ENCODE peak calls at places on chromosomes 4 and X, in nine cellular contexts. F is skeletal muscle cell, H is GM23248, N is endodermal cell, E is A549, U is BE2C, W is hepatocyte, L is NB4, S is astrocyte of the spinal cord. A is an unnamed sample.

GRCh38 chrX:25021132-25021498 is 5.3 kb upstream of the ARX start:
- DNase-seq in F (no peak), H (no peak), N (no peak), E (no peak), U (no peak), W (no peak), L (peak), S (no peak), A (no peak)

GRCh38 chrX:111086521-111087127 is 9.4 kb upstream of the PAK3 start:
- DNase-seq in F (no peak), H (no peak), N (peak), E (no peak), U (no peak), W (no peak), L (no peak), S (no peak), A (no peak)

GRCh38 chr4:133402616-133403015 is 253.5 kb downstream of the PCDH10 start:
- DNase-seq in F (no peak), H (no peak), N (no peak), E (no peak), U (no peak), W (peak), L (no peak), S (peak), A (no peak)

GRCh38 chr4:70518716-70519115 is 347 bp downstream of the AMTN start:
- DNase-seq in F (no peak), H (no peak), N (no peak), E (no peak), U (no peak), W (no peak), L (no peak), S (no peak), A (no peak)

GRCh38 chrX:154366666-154367055 is 7.8 kb downstream of the FLNA start:
- DNase-seq in F (no peak), H (peak), N (no peak), E (no peak), U (no peak), W (no peak), L (no peak), S (no peak), A (no peak)

GRCh38 chr4:81052119-81053068 is 21.9 kb downstream of the BMP3 start:
- DNase-seq in F (no peak), H (peak), N (peak), E (peak), U (peak), W (peak), L (peak), S (peak), A (no peak)

GRCh38 chrX:4268676-4269075 is 555.2 kb upstream of the PRKX start:
- DNase-seq in F (no peak), H (no peak), N (no peak), E (no peak), U (no peak), W (no peak), L (no peak), S (no peak), A (no peak)

GRCh38 chr4:96558466-96558865 is 718.6 kb downstream of the PDHA2 start:
- DNase-seq in F (no peak), H (no peak), N (no peak), E (no peak), U (no peak), W (no peak), L (no peak), S (peak), A (no peak)

GRCh38 chr4:55372259-55372658 is 23.5 kb upstream of the TMEM165 start:
- DNase-seq in F (no peak), H (peak), N (no peak), E (no peak), U (no peak), W (no peak), L (no peak), S (peak), A (no peak)

GRCh38 chr4:186915816-186916215 is 192.2 kb upstream of the FAT1 start:
- DNase-seq in F (no peak), H (no peak), N (no peak), E (no peak), U (no peak), W (no peak), L (no peak), S (no peak), A (no peak)

GRCh38 chr4:25813705-25814104 is 49.1 kb downstream of the SEL1L3 start:
- DNase-seq in F (peak), H (peak), N (peak), E (peak), U (no peak), W (no peak), L (no peak), S (peak), A (no peak)

GRCh38 chrX:45191383-45191782 is 9.3 kb downstream of the DIPK2B start:
- DNase-seq in F (no peak), H (no peak), N (no peak), E (no peak), U (no peak), W (no peak), L (peak), S (no peak), A (no peak)

GRCh38 chrX:85561216-85561615 is 181.8 kb upstream of the POF1B start:
- DNase-seq in F (no peak), H (no peak), N (peak), E (no peak), U (no peak), W (no peak), L (no peak), S (no peak), A (no peak)

GRCh38 chrX:132748909-132749308 is 209.5 kb downstream of the HS6ST2 start:
- DNase-seq in F (no peak), H (no peak), N (no peak), E (no peak), U (no peak), W (no peak), L (no peak), S (no peak), A (no peak)

GRCh38 chrX:13955975-13956374 is 73.7 kb downstream of the GEMIN8 start:
- DNase-seq in F (no peak), H (no peak), N (no peak), E (no peak), U (no peak), W (no peak), L (no peak), S (no peak), A (no peak)

GRCh38 chr4:151797131-151797530 is 36.3 kb upstream of the GATB start:
- DNase-seq in F (no peak), H (peak), N (no peak), E (peak), U (no peak), W (no peak), L (no peak), S (peak), A (no peak)

GRCh38 chrX:15151267-15152196 is 118.4 kb downstream of the ASB9 start:
- DNase-seq in F (no peak), H (peak), N (no peak), E (no peak), U (no peak), W (no peak), L (no peak), S (no peak), A (no peak)

GRCh38 chr4:39353478-39354177 is 12.5 kb downstream of the RFC1 start:
- DNase-seq in F (no peak), H (peak), N (no peak), E (peak), U (no peak), W (peak), L (peak), S (peak), A (no peak)

GRCh38 chr4:110621839-110622751 is 782 bp downstream of the PITX2 start:
- DNase-seq in F (no peak), H (no peak), N (peak), E (no peak), U (no peak), W (no peak), L (no peak), S (no peak), A (no peak)

GRCh38 chrX:49106930-49107329 is 16.6 kb downstream of the GPKOW start:
- DNase-seq in F (no peak), H (peak), N (peak), E (peak), U (peak), W (peak), L (peak), S (peak), A (no peak)

GRCh38 chr4:16710198-16710597 is 188.2 kb downstream of the LDB2 start:
- DNase-seq in F (no peak), H (no peak), N (no peak), E (no peak), U (no peak), W (no peak), L (no peak), S (no peak), A (no peak)

GRCh38 chr4:176065365-176066249 is at the start of gene WDR17:
- DNase-seq in F (peak), H (peak), N (peak), E (peak), U (peak), W (peak), L (no peak), S (peak), A (no peak)

GRCh38 chr4:55475394-55476243 is 71.1 kb downstream of the CLOCK start:
- DNase-seq in F (peak), H (peak), N (no peak), E (no peak), U (no peak), W (no peak), L (no peak), S (peak), A (no peak)

DNA sequence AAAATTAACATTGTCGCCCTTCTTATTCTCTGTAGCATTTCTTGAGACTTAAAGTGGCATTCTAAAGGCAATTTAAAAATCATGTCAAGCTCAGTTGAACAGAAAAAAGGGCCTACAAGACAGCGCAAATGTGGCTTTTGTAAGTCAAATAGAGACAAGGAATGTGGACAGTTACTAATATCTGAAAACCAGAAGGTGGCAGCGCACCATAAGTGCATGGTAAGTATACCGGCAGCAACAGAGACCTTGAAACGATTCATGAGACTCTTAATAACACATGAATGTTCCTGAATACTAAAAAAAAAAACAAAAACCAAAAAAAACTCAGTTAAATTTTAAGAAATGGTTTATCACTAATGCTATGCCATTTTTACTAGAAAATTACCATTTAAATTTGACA is 82.4 kb upstream of the HPRT1 start:
- DNase-seq in F (peak), H (peak), N (no peak), E (peak), U (peak), W (peak), L (peak), S (peak), A (no peak)
- H3K4me3 ChIP-seq in F (no peak), H (no peak), N (no peak), E (no peak), U (no peak), W (no peak), L (no peak), S (no peak), A (no peak)

GRCh38 chr4:145933134-145933533 is 5.5 kb downstream of the ZNF827 start:
- DNase-seq in F (no peak), H (peak), N (no peak), E (no peak), U (no peak), W (no peak), L (no peak), S (no peak), A (no peak)

GRCh38 chr4:145935253-145936141 is 3.1 kb downstream of the ZNF827 start:
- DNase-seq in F (no peak), H (peak), N (peak), E (peak), U (peak), W (peak), L (no peak), S (no peak), A (no peak)

GRCh38 chr4:145937021-145937861 is 1.4 kb downstream of the ZNF827 start:
- DNase-seq in F (no peak), H (peak), N (peak), E (peak), U (peak), W (peak), L (peak), S (peak), A (no peak)

GRCh38 chr4:145936142-145937020 is 2.2 kb downstream of the ZNF827 start:
- DNase-seq in F (no peak), H (peak), N (peak), E (peak), U (peak), W (peak), L (peak), S (peak), A (no peak)

GRCh38 chr4:145934434-145935047 is 4.1 kb downstream of the ZNF827 start:
- DNase-seq in F (no peak), H (peak), N (no peak), E (no peak), U (no peak), W (no peak), L (no peak), S (no peak), A (no peak)
- H3K4me3 ChIP-seq in F (no peak), H (no peak), N (peak), E (no peak), U (no peak), W (no peak), L (no peak), S (no peak), A (no peak)

GRCh38 chr4:13920111-13920875 is 292.8 kb upstream of the BOD1L1 start:
- DNase-seq in F (no peak), H (peak), N (no peak), E (peak), U (no peak), W (no peak), L (no peak), S (peak), A (no peak)
- H3K4me3 ChIP-seq in F (no peak), H (no peak), N (no peak), E (no peak), U (no peak), W (no peak), L (no peak), S (no peak), A (no peak)

DNA sequence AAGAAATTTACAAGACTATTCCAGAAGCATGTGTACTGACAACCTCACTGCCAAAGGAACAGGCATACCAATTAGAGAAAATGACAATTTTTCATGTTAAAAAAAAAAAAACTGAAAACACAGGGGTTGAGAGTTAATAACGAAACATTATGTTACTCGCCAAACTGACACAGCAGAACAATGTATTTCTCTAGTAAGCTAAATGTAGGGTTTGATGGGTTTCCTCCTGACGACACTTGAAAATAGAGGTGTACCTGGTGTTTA is 643 bp upstream of the USO1 start:
- DNase-seq in F (no peak), H (no peak), N (no peak), E (no peak), U (no peak), W (no peak), L (no peak), S (no peak), A (no peak)
- H3K4me3 ChIP-seq in F (peak), H (peak), N (peak), E (peak), U (peak), W (peak), L (peak), S (peak), A (peak)

GRCh38 chr4:41600243-41600642 is 62.3 kb downstream of the LIMCH1 start:
- DNase-seq in F (no peak), H (peak), N (no peak), E (no peak), U (no peak), W (no peak), L (no peak), S (peak), A (no peak)

GRCh38 chr4:41602113-41602512 is 64.2 kb downstream of the LIMCH1 start:
- DNase-seq in F (no peak), H (peak), N (no peak), E (no peak), U (no peak), W (no peak), L (no peak), S (no peak), A (no peak)

GRCh38 chr4:41597494-41597893 is 59.5 kb downstream of the LIMCH1 start:
- DNase-seq in F (no peak), H (no peak), N (no peak), E (no peak), U (no peak), W (no peak), L (no peak), S (no peak), A (no peak)

GRCh38 chr4:41598580-41598979 is 60.6 kb downstream of the LIMCH1 start:
- DNase-seq in F (no peak), H (no peak), N (no peak), E (no peak), U (no peak), W (no peak), L (no peak), S (no peak), A (no peak)

DNA sequence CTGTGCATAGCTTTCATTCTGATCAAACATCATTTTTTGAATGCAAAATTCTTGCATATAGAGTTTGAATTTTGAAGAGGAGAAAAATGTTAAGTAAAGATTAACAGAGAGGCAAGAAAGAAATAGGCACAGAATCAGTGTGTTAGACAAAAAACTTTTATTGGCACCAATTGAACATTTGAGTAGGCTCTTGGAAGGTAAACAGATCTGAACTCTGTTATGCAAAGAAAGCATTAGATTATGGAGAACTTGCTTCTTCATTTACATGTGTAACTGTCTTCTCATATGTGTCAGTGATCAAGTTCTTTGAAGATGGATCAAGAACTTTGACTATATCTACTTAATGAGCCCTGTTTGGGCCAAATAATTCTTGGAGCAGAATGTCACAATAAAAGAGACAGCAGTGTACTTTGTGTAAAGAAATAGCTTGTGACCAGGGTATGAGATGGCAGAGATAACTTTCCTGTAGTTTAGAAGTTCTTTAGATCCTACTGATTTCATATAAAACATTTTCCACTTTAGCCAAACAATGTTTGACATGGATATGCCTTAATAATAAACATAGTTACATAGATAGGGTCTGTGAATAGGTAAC is 61.3 kb downstream of the LIMCH1 start:
- DNase-seq in F (no peak), H (no peak), N (no peak), E (no peak), U (no peak), W (no peak), L (no peak), S (no peak), A (no peak)
- H3K4me3 ChIP-seq in F (no peak), H (no peak), N (no peak), E (no peak), U (no peak), W (no peak), L (no peak), S (no peak), A (no peak)

DNA sequence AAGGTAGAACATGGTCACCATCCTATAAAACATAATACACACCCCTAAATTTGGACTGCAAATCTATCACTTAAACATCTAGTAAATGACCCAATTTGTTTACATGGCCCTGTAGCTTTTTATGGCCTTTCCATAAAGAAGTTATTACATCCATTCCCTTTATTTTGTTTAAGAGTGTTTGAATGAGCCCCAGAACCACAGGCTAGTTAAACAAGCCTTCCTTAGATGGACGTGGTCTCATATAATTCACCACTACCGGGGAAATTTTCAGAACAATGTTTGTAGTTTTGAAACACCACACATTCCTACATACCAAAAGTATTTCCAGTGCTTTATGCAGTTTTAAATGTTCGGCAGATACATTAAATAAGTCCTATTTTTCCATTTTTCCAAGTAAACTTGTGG is 12.3 kb downstream of the PDGFC start:
- DNase-seq in F (no peak), H (peak), N (no peak), E (no peak), U (no peak), W (no peak), L (no peak), S (peak), A (no peak)
- H3K4me3 ChIP-seq in F (peak), H (no peak), N (no peak), E (no peak), U (no peak), W (no peak), L (no peak), S (no peak), A (no peak)

A was measured in vagina.